ENCODE peak calls at places on chromosomes 3 and 15, in five cellular contexts. T, A, Z, Y and G are unnamed samples.

GRCh38 chr15:37921527-37922385 is 12.7 kb upstream of the TMCO5A start:
- DNase-seq in T (no peak), A (no peak), Z (no peak), Y (no peak), G (peak; percentile 58)

GRCh38 chr3:115401298-115401697 is 222.0 kb upstream of the GAP43 start:
- DNase-seq in T (no peak), A (no peak), Z (no peak), Y (no peak), G (no peak)

GRCh38 chr3:137509354-137510045 is 254.6 kb upstream of the SOX14 start:
- DNase-seq in T (no peak), A (no peak), Z (no peak), Y (no peak), G (no peak)

GRCh38 chr3:14565791-14566588 is 25.8 kb upstream of the GRIP2 start:
- DNase-seq in T (no peak), A (no peak), Z (no peak), Y (no peak), G (peak; percentile 50)

GRCh38 chr3:138381950-138382715 is 33.8 kb downstream of the MRAS start:
- DNase-seq in T (no peak), A (no peak), Z (peak; percentile 63), Y (no peak), G (no peak)

GRCh38 chr3:53286727-53287412 is 31.0 kb upstream of the TKT start:
- DNase-seq in T (no peak), A (peak; percentile 73), Z (no peak), Y (no peak), G (no peak)

GRCh38 chr3:133038089-133038730 is at the start of gene TMEM108:
- DNase-seq in T (no peak), A (peak; percentile 98), Z (peak; percentile 84), Y (peak; percentile 37), G (no peak)

GRCh38 chr3:194270627-194271458 is 80.3 kb downstream of the CPN2 start:
- DNase-seq in T (no peak), A (no peak), Z (peak; percentile 61), Y (no peak), G (no peak)

GRCh38 chr3:148006508-148006907 is 597.3 kb downstream of the ZIC1 start:
- DNase-seq in T (no peak), A (peak; percentile 26), Z (no peak), Y (no peak), G (peak; percentile 38)

GRCh38 chr3:190514163-190515153 is 573 bp downstream of the IL1RAP start:
- DNase-seq in T (peak; percentile 46), A (peak; percentile 49), Z (peak; percentile 36), Y (peak; percentile 23), G (peak; percentile 51)

GRCh38 chr3:104102386-104102785 is 1264.3 kb upstream of the ALCAM start:
- DNase-seq in T (no peak), A (peak; percentile 77), Z (no peak), Y (peak; percentile 46), G (peak; percentile 64)

GRCh38 chr15:57947781-57948180 is 117.7 kb downstream of the ALDH1A2 start:
- DNase-seq in T (no peak), A (peak; percentile 24), Z (no peak), Y (no peak), G (no peak)

GRCh38 chr15:85620321-85621044 is 174.2 kb downstream of the KLHL25 start:
- DNase-seq in T (no peak), A (no peak), Z (no peak), Y (no peak), G (no peak)

GRCh38 chr3:150107429-150108175 is 136.9 kb upstream of the PFN2 start:
- DNase-seq in T (no peak), A (no peak), Z (no peak), Y (no peak), G (no peak)

GRCh38 chr3:181899702-181900101 is 188.0 kb downstream of the SOX2 start:
- DNase-seq in T (no peak), A (no peak), Z (no peak), Y (no peak), G (peak; percentile 34)

GRCh38 chr3:50122661-50123391 is 32.3 kb upstream of the SEMA3F start:
- DNase-seq in T (no peak), A (no peak), Z (no peak), Y (peak; percentile 21), G (no peak)

GRCh38 chr3:12495749-12496452 is 11.6 kb downstream of the TSEN2 start:
- DNase-seq in T (no peak), A (peak; percentile 65), Z (no peak), Y (no peak), G (no peak)
- TF ChIP-seq CTCF in T (no peak), A (peak; percentile 70), Z (no peak), Y (no peak), G (peak; percentile 59)

GRCh38 chr3:156339491-156339890 is 215.4 kb downstream of the SSR3 start:
- DNase-seq in T (no peak), A (no peak), Z (no peak), Y (no peak), G (no peak)

GRCh38 chr3:156341324-156341723 is 213.6 kb downstream of the SSR3 start:
- DNase-seq in T (no peak), A (no peak), Z (no peak), Y (no peak), G (no peak)

DNA sequence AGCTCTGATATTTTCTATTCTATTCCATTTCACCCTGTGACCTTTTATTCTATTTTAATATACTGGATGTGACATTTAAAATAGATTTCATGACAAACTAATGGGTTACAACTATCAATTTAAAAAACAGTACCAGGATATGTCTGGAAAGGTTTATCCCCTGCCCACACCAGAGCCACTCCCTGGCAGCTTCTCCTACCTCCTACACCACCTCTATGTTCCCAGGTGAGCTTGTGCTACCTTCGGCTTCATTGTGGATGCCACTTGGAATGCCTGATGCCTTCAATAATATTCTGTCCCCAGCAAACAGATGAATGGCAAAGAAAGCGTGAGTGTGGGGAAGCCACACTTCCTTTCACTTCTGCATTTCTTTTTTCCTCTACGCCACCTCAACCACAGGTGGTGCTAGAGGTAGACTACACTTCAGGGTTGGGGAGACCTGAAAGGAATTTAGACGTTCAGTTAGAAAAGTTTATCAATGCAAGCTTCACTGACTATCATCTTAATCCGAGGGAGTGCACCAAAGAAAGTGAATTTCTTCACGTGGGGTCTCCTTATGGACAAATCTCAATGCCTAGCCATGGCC is 213.0 kb downstream of the SSR3 start:
- DNase-seq in T (peak; percentile 66), A (peak; percentile 27), Z (no peak), Y (peak; percentile 58), G (no peak)
- TF ChIP-seq CTCF in T (peak; percentile 53), A (peak; percentile 50), Z (no peak), Y (peak; percentile 31), G (no peak)

GRCh38 chr3:32392530-32393302 is 1.1 kb downstream of the CMTM7 start:
- DNase-seq in T (no peak), A (peak; percentile 38), Z (peak; percentile 56), Y (peak; percentile 29), G (peak; percentile 77)

GRCh38 chr3:32399030-32399620 is 7.5 kb downstream of the CMTM7 start:
- DNase-seq in T (no peak), A (peak; percentile 85), Z (no peak), Y (peak; percentile 40), G (peak; percentile 88)

GRCh38 chr3:32398531-32398930 is 6.9 kb downstream of the CMTM7 start:
- DNase-seq in T (no peak), A (no peak), Z (no peak), Y (no peak), G (no peak)

GRCh38 chr3:32391643-32392529 is at the start of gene CMTM7:
- DNase-seq in T (peak; percentile 62), A (peak; percentile 86), Z (peak; percentile 79), Y (peak; percentile 59), G (peak; percentile 89)

GRCh38 chr3:32395451-32395970 is 3.9 kb downstream of the CMTM7 start:
- DNase-seq in T (no peak), A (no peak), Z (no peak), Y (no peak), G (no peak)
- TF ChIP-seq CTCF in T (no peak), A (no peak), Z (no peak), Y (no peak), G (no peak)

GRCh38 chr3:46442591-46443530 is 21.8 kb downstream of the LTF start:
- DNase-seq in T (no peak), A (peak; percentile 66), Z (no peak), Y (peak; percentile 49), G (no peak)
- TF ChIP-seq CTCF in T (peak; percentile 72), A (peak; percentile 73), Z (no peak), Y (peak; percentile 75), G (no peak)

DNA sequence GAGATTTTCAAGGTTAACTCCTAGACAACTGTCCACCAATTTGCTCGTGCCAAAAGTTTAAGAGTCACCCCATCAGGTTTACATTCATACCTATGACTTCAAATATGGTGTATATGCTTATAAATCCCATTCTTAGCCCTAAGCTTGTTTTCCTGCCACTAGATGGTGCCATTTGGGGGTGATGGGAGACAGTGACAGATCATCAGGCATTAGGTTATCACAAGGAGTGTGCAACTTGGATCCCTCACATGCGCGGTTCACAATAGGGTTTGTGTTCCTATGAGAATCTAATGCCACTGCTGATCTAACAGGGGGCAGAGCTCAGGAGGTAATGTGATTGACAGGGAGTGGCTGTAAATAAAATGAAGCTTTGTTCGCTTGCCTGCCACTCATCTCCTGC is 182.7 kb downstream of the CNTN6 start:
- DNase-seq in T (no peak), A (peak; percentile 71), Z (no peak), Y (no peak), G (no peak)
- TF ChIP-seq CTCF in T (peak; percentile 37), A (peak; percentile 83), Z (no peak), Y (peak; percentile 47), G (peak; percentile 25)

GRCh38 chr15:77496710-77497107 is 76.0 kb downstream of the HMG20A start:
- DNase-seq in T (peak; percentile 72), A (peak; percentile 92), Z (peak; percentile 85), Y (peak; percentile 81), G (peak; percentile 76)

GRCh38 chr15:77497942-77498361 is 77.3 kb downstream of the HMG20A start:
- DNase-seq in T (no peak), A (no peak), Z (no peak), Y (no peak), G (no peak)

GRCh38 chr15:77499087-77499765 is 78.5 kb downstream of the HMG20A start:
- DNase-seq in T (no peak), A (no peak), Z (no peak), Y (no peak), G (no peak)

GRCh38 chr15:77495806-77496589 is 75.3 kb downstream of the HMG20A start:
- DNase-seq in T (no peak), A (peak; percentile 69), Z (no peak), Y (no peak), G (no peak)

GRCh38 chr15:77497108-77497737 is 76.5 kb downstream of the HMG20A start:
- DNase-seq in T (no peak), A (no peak), Z (no peak), Y (no peak), G (no peak)
- TF ChIP-seq CTCF in T (peak; percentile 31), A (no peak), Z (no peak), Y (no peak), G (peak; percentile 12)

GRCh38 chr3:94529821-94530220 is 467.0 kb downstream of the NSUN3 start:
- DNase-seq in T (no peak), A (no peak), Z (no peak), Y (no peak), G (no peak)
- TF ChIP-seq CTCF in T (no peak), A (no peak), Z (no peak), Y (no peak), G (no peak)